ENCODE peak calls at places on chromosomes 16 and 17, in six cellular contexts. O, M, J, N, E and A are unnamed samples.

GRCh38 chr17:45019177-45019711 is 32.2 kb downstream of the DCAKD start:
- DNase-seq in O (peak), M (no peak), J (peak), N (peak), E (peak), A (peak)

GRCh38 chr17:28041844-28042656 is 427 bp upstream of the NLK start:
- DNase-seq in O (no peak), M (no peak), J (no peak), N (no peak), E (no peak), A (peak)

GRCh38 chr17:67421869-67422273 is 44.8 kb downstream of the PITPNC1 start:
- DNase-seq in O (peak), M (peak), J (peak), N (no peak), E (peak), A (peak)

GRCh38 chr17:45223541-45224528 is 2.1 kb downstream of the FMNL1 start:
- DNase-seq in O (peak), M (no peak), J (no peak), N (no peak), E (no peak), A (no peak)

GRCh38 chr17:46922804-46923635 is at the start of gene GOSR2:
- DNase-seq in O (peak), M (peak), J (peak), N (peak), E (peak), A (peak)

GRCh38 chr17:45230787-45231480 is 9.2 kb downstream of the FMNL1 start:
- DNase-seq in O (no peak), M (no peak), J (peak), N (no peak), E (peak), A (no peak)

GRCh38 chr17:82217120-82217529 is 4.5 kb upstream of the CCDC57 start:
- DNase-seq in O (no peak), M (no peak), J (peak), N (peak), E (peak), A (no peak)

GRCh38 chr17:9729034-9729650 is 62.2 kb downstream of the DHRS7C start:
- DNase-seq in O (no peak), M (no peak), J (peak), N (no peak), E (peak), A (peak)

GRCh38 chr16:67807148-67807682 is 526 bp downstream of the TSNAXIP1 start:
- DNase-seq in O (no peak), M (no peak), J (no peak), N (no peak), E (no peak), A (no peak)
- H3K27ac ChIP-seq in O (peak), M (no peak), J (no peak), N (peak), E (peak), A (peak)

DNA sequence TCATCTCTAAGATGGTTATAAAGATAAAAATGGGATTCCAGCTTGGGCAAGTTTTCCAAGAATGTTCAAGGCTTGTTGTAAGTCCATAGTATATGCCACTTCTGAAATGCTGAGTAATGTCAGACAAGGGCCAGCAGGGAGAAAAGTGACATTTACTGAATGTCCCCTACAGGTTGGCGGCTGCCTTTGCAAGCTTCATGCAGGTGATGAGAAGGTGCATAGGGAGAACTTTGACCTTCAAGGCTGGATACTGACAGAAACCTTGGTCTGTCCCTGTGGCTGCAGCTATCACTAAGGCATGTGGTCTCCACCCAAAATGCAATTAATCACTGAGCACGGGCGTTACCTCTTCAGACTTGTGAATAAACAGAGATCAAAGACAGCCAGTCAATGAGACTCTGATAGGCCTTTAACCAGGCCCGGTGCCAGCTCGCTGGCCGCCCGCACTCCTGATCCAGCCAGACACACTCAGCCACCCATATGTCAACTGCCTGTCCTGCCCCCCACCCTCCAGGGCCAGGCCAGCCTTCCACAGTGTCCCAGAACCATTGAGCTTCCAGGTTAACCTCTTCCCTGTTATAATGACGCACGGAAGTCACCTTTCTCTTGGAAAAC is 26.9 kb upstream of the AXIN2 start:
- DNase-seq in O (no peak), M (no peak), J (no peak), N (peak), E (no peak), A (no peak)
- TF ChIP-seq CTCF in O (no peak), M (no peak), J (no peak), N (peak), E (peak), A (no peak)

GRCh38 chr17:1362065-1362848 is 37.8 kb downstream of the YWHAE start:
- DNase-seq in O (no peak), M (no peak), J (no peak), N (no peak), E (no peak), A (no peak)
- H3K27ac ChIP-seq in O (peak), M (no peak), J (peak), N (peak), E (peak), A (no peak)

DNA sequence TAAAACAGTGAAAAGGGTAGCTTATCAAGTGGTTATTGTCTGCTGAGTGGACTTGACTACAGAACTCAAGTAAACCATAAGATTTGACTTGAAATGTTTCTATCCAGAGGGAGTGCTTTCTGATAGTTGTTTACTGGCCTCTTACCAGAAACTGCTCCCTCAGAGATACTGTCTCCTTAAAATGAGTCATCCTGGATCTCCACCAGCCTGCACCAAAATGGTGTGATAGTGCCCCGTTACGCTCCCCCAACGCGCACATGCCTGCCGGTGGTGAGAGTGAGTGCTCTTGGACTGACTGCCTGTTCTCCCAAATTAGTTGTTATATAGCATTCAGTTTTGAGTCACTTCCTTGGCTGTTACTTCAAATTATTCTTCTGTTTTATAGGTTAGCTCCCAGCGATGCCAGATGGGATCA is 22.9 kb downstream of the PRCD start:
- DNase-seq in O (no peak), M (peak), J (peak), N (no peak), E (peak), A (peak)
- TF ChIP-seq CTCF in O (no peak), M (no peak), J (no peak), N (no peak), E (no peak), A (no peak)

GRCh38 chr16:87541882-87542234 is 49.0 kb upstream of the ZCCHC14 start:
- DNase-seq in O (no peak), M (no peak), J (peak), N (no peak), E (no peak), A (no peak)

GRCh38 chr16:87541004-87541881 is 48.4 kb upstream of the ZCCHC14 start:
- DNase-seq in O (no peak), M (peak), J (peak), N (no peak), E (peak), A (no peak)

GRCh38 chr16:87538594-87538993 is 45.8 kb upstream of the ZCCHC14 start:
- DNase-seq in O (no peak), M (no peak), J (peak), N (no peak), E (no peak), A (no peak)

GRCh38 chr16:87539113-87539512 is 46.3 kb upstream of the ZCCHC14 start:
- DNase-seq in O (no peak), M (no peak), J (no peak), N (no peak), E (no peak), A (no peak)

GRCh38 chr16:87540072-87540976 is 47.5 kb upstream of the ZCCHC14 start:
- DNase-seq in O (no peak), M (no peak), J (no peak), N (no peak), E (no peak), A (no peak)
- H3K27ac ChIP-seq in O (no peak), M (no peak), J (no peak), N (no peak), E (no peak), A (no peak)

GRCh38 chr16:90016339-90016950 is 2.8 kb downstream of the DBNDD1 start:
- DNase-seq in O (no peak), M (no peak), J (no peak), N (no peak), E (no peak), A (no peak)

GRCh38 chr16:90019201-90019542 is at the start of gene DBNDD1:
- DNase-seq in O (no peak), M (no peak), J (no peak), N (no peak), E (no peak), A (no peak)

GRCh38 chr16:90012978-90013745 is 6.1 kb downstream of the DBNDD1 start:
- DNase-seq in O (no peak), M (no peak), J (no peak), N (no peak), E (no peak), A (no peak)

GRCh38 chr16:90018297-90019200 is 707 bp downstream of the DBNDD1 start:
- DNase-seq in O (no peak), M (no peak), J (no peak), N (no peak), E (no peak), A (no peak)

DNA sequence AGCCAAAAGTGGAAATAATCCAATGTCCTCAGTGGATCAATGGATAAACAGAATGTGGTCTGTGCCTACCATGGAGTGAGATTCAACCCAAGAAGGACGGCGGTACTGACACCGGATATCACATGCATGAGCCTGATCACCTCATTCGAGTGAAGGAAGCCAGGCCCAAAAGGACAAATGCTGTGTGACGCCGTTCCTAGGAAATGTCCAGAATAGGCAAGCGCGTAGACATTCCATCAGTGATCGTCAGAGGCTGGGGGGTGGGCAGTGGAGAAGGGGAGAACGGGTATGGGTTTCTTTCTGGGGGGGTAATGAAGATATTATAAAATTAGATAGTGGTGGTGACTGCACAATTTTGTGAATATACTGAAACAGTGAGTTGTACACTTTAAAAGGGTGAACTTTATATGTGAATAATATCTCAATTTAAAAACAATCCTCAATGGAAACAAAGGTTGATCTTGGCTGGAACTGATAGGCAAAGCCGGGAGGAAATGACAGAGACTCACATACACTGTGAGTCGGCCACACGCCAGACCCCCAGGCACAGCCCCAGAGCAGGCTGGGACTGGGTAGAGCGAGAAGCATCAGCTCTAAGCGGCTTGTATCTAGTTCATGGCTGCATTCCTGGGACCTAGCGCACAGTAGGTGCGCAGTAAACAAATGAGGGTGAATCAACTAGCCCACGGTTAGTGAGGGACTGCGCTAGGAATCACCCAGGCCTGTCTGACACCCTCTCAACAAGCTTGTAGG is 3.5 kb downstream of the DBNDD1 start:
- DNase-seq in O (no peak), M (no peak), J (no peak), N (no peak), E (no peak), A (no peak)
- TF ChIP-seq CTCF in O (no peak), M (no peak), J (no peak), N (no peak), E (no peak), A (no peak)